ENCODE peak calls at places on chromosomes 11 and 22, in five cellular contexts. I, N, H, Q and L are unnamed samples.
A peak's percentile ranks its signal among the peaks of the same experiment; 100 is the strongest.

GRCh38 chr11:115699733-115700132 is 195.5 kb upstream of the CADM1 start:
- DNase-seq in I (no peak), N (no peak), H (no peak), Q (no peak), L (no peak)

GRCh38 chr22:24390156-24390555 is 37.2 kb upstream of the ADORA2A start:
- DNase-seq in I (no peak), N (no peak), H (no peak), Q (no peak), L (no peak)

GRCh38 chr22:34776827-34777226 is 289.1 kb upstream of the ISX start:
- DNase-seq in I (no peak), N (no peak), H (no peak), Q (no peak), L (no peak)

GRCh38 chr22:49517721-49518120 is 310.0 kb downstream of the BRD1 start:
- DNase-seq in I (no peak), N (no peak), H (no peak), Q (no peak), L (no peak)

GRCh38 chr11:120390585-120390922 is 54.3 kb downstream of the ARHGEF12 start:
- DNase-seq in I (no peak), N (no peak), H (no peak), Q (peak; percentile 32), L (no peak)

GRCh38 chr22:17540481-17540880 is 22.8 kb upstream of the SLC25A18 start:
- DNase-seq in I (no peak), N (no peak), H (no peak), Q (no peak), L (no peak)

GRCh38 chr11:45217991-45218390 is 68.2 kb downstream of the SYT13 start:
- DNase-seq in I (no peak), N (no peak), H (peak; percentile 51), Q (no peak), L (no peak)

GRCh38 chr22:46843691-46844297 is 81.3 kb downstream of the TBC1D22A start:
- DNase-seq in I (no peak), N (no peak), H (peak; percentile 23), Q (no peak), L (no peak)

GRCh38 chr11:21814169-21814568 is 378.7 kb upstream of the ANO5 start:
- DNase-seq in I (no peak), N (no peak), H (peak; percentile 1), Q (peak; percentile 40), L (no peak)

GRCh38 chr22:19527861-19528417 is 3.7 kb upstream of the CLDN5 start:
- DNase-seq in I (no peak), N (no peak), H (no peak), Q (no peak), L (no peak)

GRCh38 chr11:13463779-13464290 is 813 bp upstream of the BTBD10 start:
- DNase-seq in I (no peak), N (no peak), H (no peak), Q (no peak), L (no peak)

GRCh38 chr11:97557399-97557798 is 1167.6 kb downstream of the JRKL start:
- DNase-seq in I (no peak), N (no peak), H (no peak), Q (no peak), L (no peak)
- TF ChIP-seq CTCF in I (no peak), N (no peak), H (no peak), Q (no peak), L (peak; percentile 3)

DNA sequence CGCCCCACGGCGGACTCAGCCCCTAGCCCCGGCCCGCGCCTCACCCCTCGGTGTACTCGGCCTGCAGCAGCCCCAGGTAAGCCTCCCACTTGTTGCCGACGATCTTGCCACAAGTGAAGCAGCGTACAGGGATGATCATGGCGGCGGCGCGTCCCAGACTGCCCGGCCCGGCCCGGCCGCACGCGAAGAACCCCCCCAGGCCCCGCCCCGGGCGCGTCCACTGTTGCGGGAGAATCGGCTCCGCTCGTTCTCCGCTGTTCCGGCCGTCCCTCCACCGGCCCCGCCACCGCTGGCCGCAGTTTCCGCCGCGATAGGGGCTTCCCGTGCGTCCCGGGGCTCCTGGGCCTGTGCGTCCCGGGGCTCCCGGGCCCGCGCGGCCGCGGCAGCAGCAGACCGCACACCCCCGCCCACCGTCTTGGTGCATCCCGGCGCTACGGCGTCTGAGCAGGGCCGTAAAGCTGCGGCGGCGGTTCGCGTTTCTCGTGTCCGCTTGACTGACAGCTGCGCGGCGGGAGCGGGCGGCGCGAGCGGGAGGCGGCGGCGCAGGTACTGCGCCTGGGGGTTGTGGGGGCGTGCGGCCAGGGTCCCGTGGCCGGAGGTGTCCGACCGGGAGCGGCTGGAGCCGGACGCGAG is at the start of the genes POLR2L and TSPAN4:
- DNase-seq in I (peak; percentile 74), N (peak; percentile 84), H (peak; percentile 85), Q (peak; percentile 78), L (peak; percentile 77)
- TF ChIP-seq CTCF in I (no peak), N (no peak), H (no peak), Q (no peak), L (no peak)

DNA sequence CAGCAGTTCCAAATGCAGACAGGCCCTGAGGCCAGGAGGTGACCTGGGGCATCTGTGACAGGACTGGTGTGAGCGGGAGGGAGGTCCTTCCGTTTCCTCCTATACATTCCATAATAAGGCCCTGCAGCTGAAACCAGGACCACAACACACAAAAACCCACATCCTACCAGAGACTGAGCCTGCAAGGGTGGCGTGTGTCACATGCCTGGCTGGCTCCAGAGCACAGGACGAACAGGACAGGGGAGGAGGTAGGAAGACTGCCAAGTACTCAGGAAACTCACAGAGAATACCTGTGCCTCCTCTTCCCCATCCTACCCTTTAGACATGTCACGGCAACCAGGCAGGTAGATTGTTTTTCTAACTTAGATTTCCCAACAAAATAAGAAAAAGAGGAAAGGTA is 103.9 kb downstream of the ARL14EP start:
- DNase-seq in I (no peak), N (no peak), H (no peak), Q (no peak), L (no peak)
- TF ChIP-seq CTCF in I (no peak), N (no peak), H (no peak), Q (no peak), L (no peak)

GRCh38 chr11:16815047-16815767 is 76.8 kb downstream of the C11orf58 start:
- DNase-seq in I (no peak), N (no peak), H (peak; percentile 24), Q (no peak), L (no peak)
- TF ChIP-seq CTCF in I (no peak), N (no peak), H (no peak), Q (no peak), L (no peak)